ENCODE peak calls at places on chromosomes 6 and 20, in seven cellular contexts. V is NCI-H2171 treated with DMSO at 0.1 percent for 48 hours; W is AG10803; G is HepG2; K is activated CD4-positive, alpha-beta memory T cell treated with anti-CD3 and anti-CD28 coated beads for 36 hours; J is fibroblast of lung; B is psoas muscle. F is an unnamed sample.
A peak's percentile ranks its signal among the peaks of the same experiment; 100 is the strongest.

GRCh38 chr6:105611606-105612005 is 208.7 kb upstream of the PREP start:
- DNase-seq in J (no peak), B (no peak), V (no peak), K (no peak), G (no peak), W (no peak), F (no peak)

GRCh38 chr6:118468682-118469465 is 79.2 kb upstream of the PLN start:
- DNase-seq in J (peak; percentile 42), G (peak; percentile 90), B (no peak), W (no peak), V (no peak), K (no peak), F (no peak)

GRCh38 chr6:5809471-5809870 is 197.3 kb downstream of the NRN1 start:
- DNase-seq in W (no peak), J (no peak), V (no peak), B (no peak), G (no peak), K (peak; percentile 25), F (peak; percentile 44)

GRCh38 chr6:14119764-14120163 is 2.2 kb downstream of the CD83 start:
- DNase-seq in B (no peak), J (peak; percentile 33), W (no peak), G (no peak), V (no peak), K (no peak), F (no peak)

GRCh38 chr6:52539607-52540006 is 37.3 kb downstream of the TRAM2 start:
- DNase-seq in G (no peak), B (no peak), W (peak; percentile 84), J (no peak), V (no peak), K (no peak), F (no peak)

GRCh38 chr6:144497650-144498049 is 212.5 kb downstream of the UTRN start:
- DNase-seq in W (no peak), J (no peak), K (no peak), V (no peak), B (no peak), G (no peak), F (no peak)

GRCh38 chr20:44629542-44629941 is 22.0 kb downstream of the ADA start:
- DNase-seq in J (no peak), K (no peak), W (no peak), G (no peak), B (no peak), V (no peak), F (no peak)

GRCh38 chr6:17865798-17866725 is 121.4 kb downstream of the KIF13A start:
- DNase-seq in V (no peak), G (peak; percentile 53), B (peak; percentile 88), K (no peak), W (peak; percentile 92), J (peak; percentile 86), F (no peak)

GRCh38 chr20:36540551-36541211 is 638 bp upstream of the MYL9 start:
- DNase-seq in K (no peak), B (peak; percentile 64), W (no peak), V (no peak), J (no peak), G (no peak), F (no peak)

GRCh38 chr6:135182993-135183531 is 2.0 kb downstream of the MYB start:
- DNase-seq in G (no peak), K (peak; percentile 89), V (peak; percentile 66), W (no peak), J (no peak), B (no peak), F (peak; percentile 82)

GRCh38 chr20:57614490-57615471 is 5.4 kb downstream of the ZBP1 start:
- DNase-seq in W (no peak), K (no peak), J (no peak), B (peak; percentile 30), V (no peak), G (no peak), F (no peak)

GRCh38 chr6:158558415-158559306 is 1.2 kb upstream of the TMEM181 start:
- DNase-seq in V (no peak), G (no peak), J (no peak), B (no peak), K (no peak), W (no peak), F (no peak)

GRCh38 chr20:5197847-5198650 is 71.2 kb downstream of the CDS2 start:
- DNase-seq in W (no peak), G (no peak), B (peak; percentile 70), V (no peak), K (no peak), J (no peak), F (no peak)

GRCh38 chr6:146582857-146583256 is 15.9 kb upstream of the ADGB start:
- DNase-seq in B (no peak), K (no peak), W (peak; percentile 16), G (no peak), J (peak; percentile 50), V (no peak), F (no peak)

GRCh38 chr6:81130071-81130470 is 622.4 kb downstream of the TENT5A start:
- DNase-seq in V (no peak), K (no peak), G (no peak), J (no peak), B (no peak), W (peak; percentile 18), F (no peak)

GRCh38 chr20:39117486-39117885 is 155.3 kb downstream of the DHX35 start:
- DNase-seq in W (peak; percentile 39), G (peak; percentile 73), B (no peak), V (no peak), J (peak; percentile 41), K (no peak), F (no peak)

GRCh38 chr6:109381007-109381746 is 1.1 kb downstream of the CD164 start:
- DNase-seq in B (no peak), K (peak; percentile 23), J (peak; percentile 39), G (no peak), W (peak; percentile 49), V (no peak), F (peak; percentile 11)

F was measured in activated naive CD4-positive, alpha-beta T cell treated with anti-CD3 and anti-CD28 coated beads for 36 hours.